ENCODE peak calls at places on chromosomes 5 and 9, in six cellular contexts. One of them, this sample, is unnamed.
A peak's percentile ranks its signal among the peaks of the same experiment; 100 is the strongest.

GRCh38 chr5:174056064-174056842 is 10.7 kb downstream of the NSG2 start:
- DNase-seq in mammary epithelial cell: no peak
- DNase-seq in pancreas: no peak
- DNase-seq in heart right ventricle: peak; percentile 40
- DNase-seq in HCT116: no peak
- DNase-seq in astrocyte: no peak
- DNase-seq in this sample: no peak

GRCh38 chr5:139740993-139741672 is 54.5 kb upstream of the PSD2 start:
- DNase-seq in mammary epithelial cell: no peak
- DNase-seq in pancreas: no peak
- DNase-seq in heart right ventricle: no peak
- DNase-seq in HCT116: no peak
- DNase-seq in astrocyte: no peak
- DNase-seq in this sample: no peak

GRCh38 chr5:82873452-82873851 is 203.7 kb downstream of the TMEM167A start:
- DNase-seq in mammary epithelial cell: no peak
- DNase-seq in pancreas: no peak
- DNase-seq in heart right ventricle: no peak
- DNase-seq in HCT116: no peak
- DNase-seq in astrocyte: no peak
- DNase-seq in this sample: no peak

GRCh38 chr5:88724201-88724600 is 158.8 kb downstream of the MEF2C start:
- DNase-seq in mammary epithelial cell: peak; percentile 18
- DNase-seq in pancreas: no peak
- DNase-seq in heart right ventricle: no peak
- DNase-seq in HCT116: peak; percentile 8
- DNase-seq in astrocyte: peak; percentile 11
- DNase-seq in this sample: peak; percentile 42

GRCh38 chr9:70814597-70814996 is 306.8 kb downstream of the TRPM3 start:
- DNase-seq in mammary epithelial cell: no peak
- DNase-seq in pancreas: no peak
- DNase-seq in heart right ventricle: no peak
- DNase-seq in HCT116: no peak
- DNase-seq in astrocyte: no peak
- DNase-seq in this sample: no peak

GRCh38 chr9:2453701-2454100 is 167.9 kb upstream of the VLDLR start:
- DNase-seq in mammary epithelial cell: no peak
- DNase-seq in pancreas: no peak
- DNase-seq in heart right ventricle: no peak
- DNase-seq in HCT116: no peak
- DNase-seq in astrocyte: no peak
- DNase-seq in this sample: no peak

GRCh38 chr5:74954919-74955318 is 88.7 kb upstream of the FAM169A start:
- DNase-seq in mammary epithelial cell: peak; percentile 44
- DNase-seq in pancreas: no peak
- DNase-seq in heart right ventricle: no peak
- DNase-seq in HCT116: no peak
- DNase-seq in astrocyte: peak; percentile 63
- DNase-seq in this sample: peak; percentile 79

GRCh38 chr5:142749321-142749720 is 20.9 kb upstream of the ARHGAP26 start:
- DNase-seq in mammary epithelial cell: peak; percentile 76
- DNase-seq in pancreas: no peak
- DNase-seq in heart right ventricle: no peak
- DNase-seq in HCT116: no peak
- DNase-seq in astrocyte: peak; percentile 73
- DNase-seq in this sample: peak; percentile 88

GRCh38 chr5:141714542-141715303 is 32.7 kb upstream of the ARAP3 start:
- DNase-seq in mammary epithelial cell: peak; percentile 72
- DNase-seq in pancreas: no peak
- DNase-seq in heart right ventricle: no peak
- DNase-seq in HCT116: no peak
- DNase-seq in astrocyte: no peak
- DNase-seq in this sample: peak; percentile 77

GRCh38 chr5:1884638-1885475 is 2.1 kb upstream of the IRX4 start:
- DNase-seq in mammary epithelial cell: peak; percentile 11
- DNase-seq in pancreas: peak; percentile 42
- DNase-seq in heart right ventricle: no peak
- DNase-seq in HCT116: no peak
- DNase-seq in astrocyte: no peak
- DNase-seq in this sample: no peak

GRCh38 chr5:172699999-172700685 is 59.1 kb downstream of the NEURL1B start:
- DNase-seq in mammary epithelial cell: no peak
- DNase-seq in pancreas: no peak
- DNase-seq in heart right ventricle: no peak
- DNase-seq in HCT116: no peak
- DNase-seq in astrocyte: no peak
- DNase-seq in this sample: no peak

GRCh38 chr9:34211395-34211794 is 32.6 kb downstream of the UBAP1 start:
- DNase-seq in mammary epithelial cell: no peak
- DNase-seq in pancreas: no peak
- DNase-seq in heart right ventricle: no peak
- DNase-seq in HCT116: no peak
- DNase-seq in astrocyte: no peak
- DNase-seq in this sample: no peak

GRCh38 chr5:107135391-107135790 is 535.3 kb downstream of the EFNA5 start:
- DNase-seq in mammary epithelial cell: peak; percentile 19
- DNase-seq in pancreas: no peak
- DNase-seq in heart right ventricle: no peak
- DNase-seq in HCT116: no peak
- DNase-seq in astrocyte: peak; percentile 60
- DNase-seq in this sample: peak; percentile 65

GRCh38 chr5:151094054-151094858 is 13.4 kb upstream of the TNIP1 start:
- DNase-seq in mammary epithelial cell: peak; percentile 82
- DNase-seq in pancreas: no peak
- DNase-seq in heart right ventricle: no peak
- DNase-seq in HCT116: no peak
- DNase-seq in astrocyte: no peak
- DNase-seq in this sample: peak; percentile 63

GRCh38 chr5:131610198-131611063 is 24.6 kb downstream of the RAPGEF6 start:
- DNase-seq in mammary epithelial cell: peak; percentile 70
- DNase-seq in pancreas: no peak
- DNase-seq in heart right ventricle: no peak
- DNase-seq in HCT116: peak; percentile 26
- DNase-seq in astrocyte: peak; percentile 95
- DNase-seq in this sample: peak; percentile 90

GRCh38 chr5:54909126-54909525 is 76.3 kb downstream of the ESM1 start:
- DNase-seq in mammary epithelial cell: no peak
- DNase-seq in pancreas: no peak
- DNase-seq in heart right ventricle: no peak
- DNase-seq in HCT116: no peak
- DNase-seq in astrocyte: no peak
- DNase-seq in this sample: no peak

GRCh38 chr9:20921362-20921761 is 110.1 kb downstream of the HACD4 start:
- DNase-seq in mammary epithelial cell: peak; percentile 74
- DNase-seq in pancreas: no peak
- DNase-seq in heart right ventricle: no peak
- DNase-seq in HCT116: no peak
- DNase-seq in astrocyte: no peak
- DNase-seq in this sample: peak; percentile 88

GRCh38 chr5:137306903-137307302 is 192.2 kb downstream of the SPOCK1 start:
- DNase-seq in mammary epithelial cell: no peak
- DNase-seq in pancreas: no peak
- DNase-seq in heart right ventricle: no peak
- DNase-seq in HCT116: no peak
- DNase-seq in astrocyte: no peak
- DNase-seq in this sample: no peak

GRCh38 chr5:39433123-39433522 is 8.3 kb upstream of the DAB2 start:
- DNase-seq in mammary epithelial cell: no peak
- DNase-seq in pancreas: no peak
- DNase-seq in heart right ventricle: no peak
- DNase-seq in HCT116: no peak
- DNase-seq in astrocyte: no peak
- DNase-seq in this sample: no peak

GRCh38 chr9:81893929-81894328 is 34.3 kb upstream of the SPATA31D4 start:
- DNase-seq in mammary epithelial cell: no peak
- DNase-seq in pancreas: no peak
- DNase-seq in heart right ventricle: no peak
- DNase-seq in HCT116: no peak
- DNase-seq in astrocyte: peak; percentile 41
- DNase-seq in this sample: no peak

GRCh38 chr5:142821733-142822487 is 51.7 kb downstream of the ARHGAP26 start:
- DNase-seq in mammary epithelial cell: peak; percentile 90
- DNase-seq in pancreas: no peak
- DNase-seq in heart right ventricle: no peak
- DNase-seq in HCT116: peak; percentile 86
- DNase-seq in astrocyte: peak; percentile 94
- DNase-seq in this sample: peak; percentile 94

GRCh38 chr5:178431777-178432155 is 158.4 kb downstream of the COL23A1 start:
- DNase-seq in mammary epithelial cell: no peak
- DNase-seq in pancreas: no peak
- DNase-seq in heart right ventricle: no peak
- DNase-seq in HCT116: no peak
- DNase-seq in astrocyte: no peak
- DNase-seq in this sample: no peak

GRCh38 chr5:31096238-31096865 is 97.1 kb upstream of the CDH6 start:
- DNase-seq in mammary epithelial cell: no peak
- DNase-seq in pancreas: no peak
- DNase-seq in heart right ventricle: no peak
- DNase-seq in HCT116: no peak
- DNase-seq in astrocyte: peak; percentile 95
- DNase-seq in this sample: peak; percentile 64

GRCh38 chr5:107671742-107672211 is 1.0 kb upstream of the EFNA5 start:
- DNase-seq in mammary epithelial cell: peak; percentile 86
- DNase-seq in pancreas: no peak
- DNase-seq in heart right ventricle: no peak
- DNase-seq in HCT116: peak; percentile 47
- DNase-seq in astrocyte: peak; percentile 76
- DNase-seq in this sample: peak; percentile 84

GRCh38 chr5:73376618-73377170 is 71.9 kb downstream of the FOXD1 start:
- DNase-seq in mammary epithelial cell: peak; percentile 65
- DNase-seq in pancreas: no peak
- DNase-seq in heart right ventricle: no peak
- DNase-seq in HCT116: no peak
- DNase-seq in astrocyte: peak; percentile 81
- DNase-seq in this sample: peak; percentile 66

DNA sequence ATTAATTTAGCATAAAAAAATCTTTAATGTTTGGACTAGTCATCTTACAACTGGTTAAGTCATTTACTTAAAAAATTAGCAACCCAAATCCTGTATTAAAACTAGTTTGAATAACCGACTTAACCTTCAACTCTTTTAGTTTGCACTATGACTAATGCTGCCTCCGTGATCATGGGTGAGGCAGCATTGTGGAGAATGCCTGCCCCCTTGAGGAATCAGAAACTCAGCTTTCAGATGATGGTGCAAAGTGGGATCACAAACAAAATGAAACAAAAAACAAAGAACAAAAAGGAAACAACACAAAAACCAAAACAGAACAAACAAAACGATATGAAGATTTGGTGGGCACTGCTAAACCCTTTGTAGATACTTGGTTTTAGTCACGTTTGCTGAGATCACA is 127.0 kb upstream of the PALM2AKAP2 start:
- DNase-seq in mammary epithelial cell: peak; percentile 44
- DNase-seq in pancreas: no peak
- DNase-seq in heart right ventricle: peak; percentile 7
- DNase-seq in HCT116: no peak
- DNase-seq in astrocyte: peak; percentile 28
- DNase-seq in this sample: peak; percentile 76
- TF ChIP-seq CTCF in mammary epithelial cell: peak; percentile 60
- TF ChIP-seq CTCF in pancreas: no peak
- TF ChIP-seq CTCF in heart right ventricle: peak; percentile 66
- TF ChIP-seq CTCF in HCT116: peak; percentile 51
- TF ChIP-seq CTCF in astrocyte: peak; percentile 57
- TF ChIP-seq CTCF in this sample: peak; percentile 57

GRCh38 chr9:5917888-5918287 is 27.2 kb downstream of the MLANA start:
- DNase-seq in mammary epithelial cell: no peak
- DNase-seq in pancreas: no peak
- DNase-seq in heart right ventricle: no peak
- DNase-seq in HCT116: no peak
- DNase-seq in astrocyte: no peak
- DNase-seq in this sample: no peak

GRCh38 chr9:5918460-5918859 is 27.8 kb downstream of the MLANA start:
- DNase-seq in mammary epithelial cell: no peak
- DNase-seq in pancreas: no peak
- DNase-seq in heart right ventricle: no peak
- DNase-seq in HCT116: no peak
- DNase-seq in astrocyte: no peak
- DNase-seq in this sample: no peak

GRCh38 chr9:5917273-5917672 is 26.6 kb downstream of the MLANA start:
- DNase-seq in mammary epithelial cell: no peak
- DNase-seq in pancreas: no peak
- DNase-seq in heart right ventricle: no peak
- DNase-seq in HCT116: no peak
- DNase-seq in astrocyte: no peak
- DNase-seq in this sample: no peak

GRCh38 chr9:5922192-5922591 is 31.5 kb downstream of the MLANA start:
- DNase-seq in mammary epithelial cell: no peak
- DNase-seq in pancreas: no peak
- DNase-seq in heart right ventricle: no peak
- DNase-seq in HCT116: no peak
- DNase-seq in astrocyte: no peak
- DNase-seq in this sample: no peak

GRCh38 chr9:5920860-5921328 is 30.2 kb downstream of the MLANA start:
- DNase-seq in mammary epithelial cell: no peak
- DNase-seq in pancreas: no peak
- DNase-seq in heart right ventricle: no peak
- DNase-seq in HCT116: no peak
- DNase-seq in astrocyte: peak; percentile 13
- DNase-seq in this sample: no peak
- H3K36me3 ChIP-seq in mammary epithelial cell: peaks cover 11% of the 10 kb centered on the region
- H3K36me3 ChIP-seq in pancreas: peaks cover 8% of the 10 kb centered on the region
- H3K36me3 ChIP-seq in heart right ventricle: peaks cover 59% of the 10 kb centered on the region
- H3K36me3 ChIP-seq in HCT116: peaks cover 6% of the 10 kb centered on the region
- H3K36me3 ChIP-seq in astrocyte: peaks cover 21% of the 10 kb centered on the region
- H3K36me3 ChIP-seq in this sample: peaks cover 7% of the 10 kb centered on the region

DNA sequence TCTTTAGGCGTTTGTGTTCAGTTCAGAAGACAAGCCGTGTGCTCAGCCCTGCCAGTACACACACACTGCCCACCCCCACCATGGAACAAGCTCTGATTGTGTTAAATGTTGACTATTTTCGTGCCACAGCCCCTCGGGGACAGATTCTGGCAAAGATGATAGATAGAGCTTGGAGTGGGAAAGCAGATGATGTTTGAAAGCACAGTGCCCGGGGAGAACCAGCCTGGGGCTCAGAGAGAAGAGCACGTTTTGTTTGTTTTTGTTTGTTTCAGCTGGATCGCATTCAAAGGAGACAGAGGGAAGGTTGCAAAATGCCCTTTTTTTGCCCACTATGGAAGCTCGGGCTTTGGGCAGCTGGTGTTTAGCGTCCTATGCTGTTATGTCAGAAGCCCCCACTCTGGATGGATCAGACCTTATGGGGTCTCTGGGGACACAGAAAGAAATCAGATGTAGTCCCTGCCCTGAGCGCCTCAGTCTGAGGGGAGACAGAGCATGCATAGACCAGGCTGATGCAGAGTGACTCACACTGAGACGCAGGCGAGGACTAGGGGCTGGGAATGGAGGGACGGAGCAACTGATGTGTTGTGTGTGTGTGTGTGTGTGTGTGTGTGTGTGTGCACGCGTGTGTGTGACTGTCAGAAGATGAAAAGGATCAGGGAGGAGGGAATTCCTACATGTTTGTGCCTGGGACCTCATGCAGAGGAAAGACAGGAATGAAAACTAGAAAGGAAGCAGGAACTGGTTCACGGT is 229.7 kb downstream of the MELK start:
- DNase-seq in mammary epithelial cell: no peak
- DNase-seq in pancreas: no peak
- DNase-seq in heart right ventricle: no peak
- DNase-seq in HCT116: no peak
- DNase-seq in astrocyte: peak; percentile 36
- DNase-seq in this sample: peak; percentile 12
- H3K4me3 ChIP-seq in mammary epithelial cell: no peak overlapping the region
- H3K4me3 ChIP-seq in pancreas: no peak overlapping the region
- H3K4me3 ChIP-seq in heart right ventricle: no peak overlapping the region
- H3K4me3 ChIP-seq in HCT116: no peak overlapping the region
- H3K4me3 ChIP-seq in astrocyte: no peak overlapping the region
- H3K4me3 ChIP-seq in this sample: no peak overlapping the region

GRCh38 chr5:122721127-122721526 is 53.8 kb upstream of the SNX2 start:
- DNase-seq in mammary epithelial cell: no peak
- DNase-seq in pancreas: no peak
- DNase-seq in heart right ventricle: no peak
- DNase-seq in HCT116: no peak
- DNase-seq in astrocyte: no peak
- DNase-seq in this sample: no peak
- TF ChIP-seq CTCF in mammary epithelial cell: no peak
- TF ChIP-seq CTCF in pancreas: no peak
- TF ChIP-seq CTCF in heart right ventricle: no peak
- TF ChIP-seq CTCF in HCT116: no peak
- TF ChIP-seq CTCF in astrocyte: no peak
- TF ChIP-seq CTCF in this sample: no peak